ENCODE peak calls at places on chromosome 20, in eight cellular contexts. One of them, this sample, is unnamed.

GRCh38 chr20:24470031-24470781 is 777 bp downstream of the SYNDIG1 start:
- DNase-seq in substantia nigra: peak
- DNase-seq in fibroblast of gingiva: no peak
- DNase-seq in pons: no peak
- DNase-seq in tibial artery: no peak
- DNase-seq in iPS DF 6.9: no peak
- DNase-seq in activated CD4-positive, alpha-beta T cell treated with anti-CD3 and anti-CD28 coated beads for 1 hour: no peak
- DNase-seq in EL: no peak
- DNase-seq in this sample: no peak

GRCh38 chr20:10715035-10715434 is 41.2 kb upstream of the JAG1 start:
- DNase-seq in substantia nigra: no peak
- DNase-seq in fibroblast of gingiva: peak
- DNase-seq in pons: no peak
- DNase-seq in tibial artery: no peak
- DNase-seq in iPS DF 6.9: no peak
- DNase-seq in activated CD4-positive, alpha-beta T cell treated with anti-CD3 and anti-CD28 coated beads for 1 hour: no peak
- DNase-seq in EL: peak
- DNase-seq in this sample: no peak

GRCh38 chr20:19696620-19697019 is 61.4 kb upstream of the RIN2 start:
- DNase-seq in substantia nigra: no peak
- DNase-seq in fibroblast of gingiva: no peak
- DNase-seq in pons: no peak
- DNase-seq in tibial artery: no peak
- DNase-seq in iPS DF 6.9: no peak
- DNase-seq in activated CD4-positive, alpha-beta T cell treated with anti-CD3 and anti-CD28 coated beads for 1 hour: no peak
- DNase-seq in EL: no peak
- DNase-seq in this sample: no peak

GRCh38 chr20:45470262-45470931 is 844 bp downstream of the WFDC2 start:
- DNase-seq in substantia nigra: no peak
- DNase-seq in fibroblast of gingiva: no peak
- DNase-seq in pons: no peak
- DNase-seq in tibial artery: peak
- DNase-seq in iPS DF 6.9: no peak
- DNase-seq in activated CD4-positive, alpha-beta T cell treated with anti-CD3 and anti-CD28 coated beads for 1 hour: no peak
- DNase-seq in EL: peak
- DNase-seq in this sample: peak

GRCh38 chr20:2379511-2380229 is 1.0 kb upstream of the TGM6 start:
- DNase-seq in substantia nigra: no peak
- DNase-seq in fibroblast of gingiva: no peak
- DNase-seq in pons: no peak
- DNase-seq in tibial artery: no peak
- DNase-seq in iPS DF 6.9: no peak
- DNase-seq in activated CD4-positive, alpha-beta T cell treated with anti-CD3 and anti-CD28 coated beads for 1 hour: no peak
- DNase-seq in EL: no peak
- DNase-seq in this sample: no peak

GRCh38 chr20:62921119-62921687 is 5.1 kb downstream of the DIDO1 start:
- DNase-seq in substantia nigra: no peak
- DNase-seq in fibroblast of gingiva: peak
- DNase-seq in pons: no peak
- DNase-seq in tibial artery: no peak
- DNase-seq in iPS DF 6.9: no peak
- DNase-seq in activated CD4-positive, alpha-beta T cell treated with anti-CD3 and anti-CD28 coated beads for 1 hour: peak
- DNase-seq in EL: peak
- DNase-seq in this sample: no peak

GRCh38 chr20:15930324-15931305 is 642.6 kb downstream of the KIF16B start:
- DNase-seq in substantia nigra: no peak
- DNase-seq in fibroblast of gingiva: peak
- DNase-seq in pons: peak
- DNase-seq in tibial artery: no peak
- DNase-seq in iPS DF 6.9: no peak
- DNase-seq in activated CD4-positive, alpha-beta T cell treated with anti-CD3 and anti-CD28 coated beads for 1 hour: no peak
- DNase-seq in EL: peak
- DNase-seq in this sample: no peak

GRCh38 chr20:965956-966355 is 36.2 kb downstream of the RSPO4 start:
- DNase-seq in substantia nigra: no peak
- DNase-seq in fibroblast of gingiva: no peak
- DNase-seq in pons: no peak
- DNase-seq in tibial artery: no peak
- DNase-seq in iPS DF 6.9: no peak
- DNase-seq in activated CD4-positive, alpha-beta T cell treated with anti-CD3 and anti-CD28 coated beads for 1 hour: no peak
- DNase-seq in EL: no peak
- DNase-seq in this sample: no peak

GRCh38 chr20:38125157-38126056 is 39.7 kb downstream of the TGM2 start:
- DNase-seq in substantia nigra: no peak
- DNase-seq in fibroblast of gingiva: no peak
- DNase-seq in pons: peak
- DNase-seq in tibial artery: peak
- DNase-seq in iPS DF 6.9: no peak
- DNase-seq in activated CD4-positive, alpha-beta T cell treated with anti-CD3 and anti-CD28 coated beads for 1 hour: no peak
- DNase-seq in EL: no peak
- DNase-seq in this sample: peak

GRCh38 chr20:37396520-37397075 is 50.7 kb downstream of the SRC start:
- DNase-seq in substantia nigra: no peak
- DNase-seq in fibroblast of gingiva: no peak
- DNase-seq in pons: no peak
- DNase-seq in tibial artery: no peak
- DNase-seq in iPS DF 6.9: no peak
- DNase-seq in activated CD4-positive, alpha-beta T cell treated with anti-CD3 and anti-CD28 coated beads for 1 hour: no peak
- DNase-seq in EL: no peak
- DNase-seq in this sample: peak

GRCh38 chr20:57450419-57450818 is 59.2 kb downstream of the RBM38 start:
- DNase-seq in substantia nigra: no peak
- DNase-seq in fibroblast of gingiva: no peak
- DNase-seq in pons: peak
- DNase-seq in tibial artery: peak
- DNase-seq in iPS DF 6.9: no peak
- DNase-seq in activated CD4-positive, alpha-beta T cell treated with anti-CD3 and anti-CD28 coated beads for 1 hour: no peak
- DNase-seq in EL: no peak
- DNase-seq in this sample: peak

GRCh38 chr20:54067606-54068174 is 2.7 kb downstream of the BCAS1 start:
- DNase-seq in substantia nigra: no peak
- DNase-seq in fibroblast of gingiva: no peak
- DNase-seq in pons: no peak
- DNase-seq in tibial artery: no peak
- DNase-seq in iPS DF 6.9: no peak
- DNase-seq in activated CD4-positive, alpha-beta T cell treated with anti-CD3 and anti-CD28 coated beads for 1 hour: no peak
- DNase-seq in EL: no peak
- DNase-seq in this sample: no peak

GRCh38 chr20:40565681-40566040 is 123.4 kb downstream of the MAFB start:
- DNase-seq in substantia nigra: no peak
- DNase-seq in fibroblast of gingiva: no peak
- DNase-seq in pons: no peak
- DNase-seq in tibial artery: no peak
- DNase-seq in iPS DF 6.9: no peak
- DNase-seq in activated CD4-positive, alpha-beta T cell treated with anti-CD3 and anti-CD28 coated beads for 1 hour: no peak
- DNase-seq in EL: no peak
- DNase-seq in this sample: no peak

GRCh38 chr20:57159945-57160610 is 106.4 kb downstream of the BMP7 start:
- DNase-seq in substantia nigra: no peak
- DNase-seq in fibroblast of gingiva: no peak
- DNase-seq in pons: no peak
- DNase-seq in tibial artery: no peak
- DNase-seq in iPS DF 6.9: no peak
- DNase-seq in activated CD4-positive, alpha-beta T cell treated with anti-CD3 and anti-CD28 coated beads for 1 hour: no peak
- DNase-seq in EL: no peak
- DNase-seq in this sample: no peak

GRCh38 chr20:46557231-46557956 is 6.9 kb upstream of the OCSTAMP start:
- DNase-seq in substantia nigra: no peak
- DNase-seq in fibroblast of gingiva: peak
- DNase-seq in pons: no peak
- DNase-seq in tibial artery: no peak
- DNase-seq in iPS DF 6.9: no peak
- DNase-seq in activated CD4-positive, alpha-beta T cell treated with anti-CD3 and anti-CD28 coated beads for 1 hour: no peak
- DNase-seq in EL: peak
- DNase-seq in this sample: no peak

GRCh38 chr20:4480104-4480503 is 241.6 kb upstream of the PRND start:
- DNase-seq in substantia nigra: no peak
- DNase-seq in fibroblast of gingiva: no peak
- DNase-seq in pons: no peak
- DNase-seq in tibial artery: no peak
- DNase-seq in iPS DF 6.9: no peak
- DNase-seq in activated CD4-positive, alpha-beta T cell treated with anti-CD3 and anti-CD28 coated beads for 1 hour: no peak
- DNase-seq in EL: no peak
- DNase-seq in this sample: no peak

GRCh38 chr20:37566590-37567330 is 39.1 kb upstream of the BLCAP start:
- DNase-seq in substantia nigra: no peak
- DNase-seq in fibroblast of gingiva: no peak
- DNase-seq in pons: no peak
- DNase-seq in tibial artery: no peak
- DNase-seq in iPS DF 6.9: no peak
- DNase-seq in activated CD4-positive, alpha-beta T cell treated with anti-CD3 and anti-CD28 coated beads for 1 hour: no peak
- DNase-seq in EL: no peak
- DNase-seq in this sample: no peak

GRCh38 chr20:20487811-20488210 is 119.9 kb downstream of the INSM1 start:
- DNase-seq in substantia nigra: no peak
- DNase-seq in fibroblast of gingiva: no peak
- DNase-seq in pons: no peak
- DNase-seq in tibial artery: no peak
- DNase-seq in iPS DF 6.9: no peak
- DNase-seq in activated CD4-positive, alpha-beta T cell treated with anti-CD3 and anti-CD28 coated beads for 1 hour: no peak
- DNase-seq in EL: peak
- DNase-seq in this sample: no peak

GRCh38 chr20:58174708-58175287 is 53.7 kb downstream of the ANKRD60 start:
- DNase-seq in substantia nigra: no peak
- DNase-seq in fibroblast of gingiva: no peak
- DNase-seq in pons: no peak
- DNase-seq in tibial artery: peak
- DNase-seq in iPS DF 6.9: no peak
- DNase-seq in activated CD4-positive, alpha-beta T cell treated with anti-CD3 and anti-CD28 coated beads for 1 hour: no peak
- DNase-seq in EL: no peak
- DNase-seq in this sample: peak

GRCh38 chr20:50224553-50225255 is 34.1 kb downstream of the CEBPB start:
- DNase-seq in substantia nigra: no peak
- DNase-seq in fibroblast of gingiva: peak
- DNase-seq in pons: peak
- DNase-seq in tibial artery: peak
- DNase-seq in iPS DF 6.9: no peak
- DNase-seq in activated CD4-positive, alpha-beta T cell treated with anti-CD3 and anti-CD28 coated beads for 1 hour: no peak
- DNase-seq in EL: peak
- DNase-seq in this sample: peak

GRCh38 chr20:58740356-58741308 is 48.0 kb downstream of the NPEPL1 start:
- DNase-seq in substantia nigra: no peak
- DNase-seq in fibroblast of gingiva: no peak
- DNase-seq in pons: no peak
- DNase-seq in tibial artery: no peak
- DNase-seq in iPS DF 6.9: no peak
- DNase-seq in activated CD4-positive, alpha-beta T cell treated with anti-CD3 and anti-CD28 coated beads for 1 hour: no peak
- DNase-seq in EL: no peak
- DNase-seq in this sample: no peak

GRCh38 chr20:22771706-22772105 is 187.3 kb upstream of the FOXA2 start:
- DNase-seq in substantia nigra: no peak
- DNase-seq in fibroblast of gingiva: no peak
- DNase-seq in pons: no peak
- DNase-seq in tibial artery: no peak
- DNase-seq in iPS DF 6.9: no peak
- DNase-seq in activated CD4-positive, alpha-beta T cell treated with anti-CD3 and anti-CD28 coated beads for 1 hour: no peak
- DNase-seq in EL: no peak
- DNase-seq in this sample: no peak

GRCh38 chr20:5002077-5002413 is 735 bp upstream of the SLC23A2 start:
- DNase-seq in substantia nigra: no peak
- DNase-seq in fibroblast of gingiva: no peak
- DNase-seq in pons: no peak
- DNase-seq in tibial artery: no peak
- DNase-seq in iPS DF 6.9: no peak
- DNase-seq in activated CD4-positive, alpha-beta T cell treated with anti-CD3 and anti-CD28 coated beads for 1 hour: no peak
- DNase-seq in EL: no peak
- DNase-seq in this sample: no peak

GRCh38 chr20:59571591-59572314 is 32.6 kb upstream of the PHACTR3 start:
- DNase-seq in substantia nigra: peak
- DNase-seq in fibroblast of gingiva: peak
- DNase-seq in pons: peak
- DNase-seq in tibial artery: peak
- DNase-seq in iPS DF 6.9: peak
- DNase-seq in activated CD4-positive, alpha-beta T cell treated with anti-CD3 and anti-CD28 coated beads for 1 hour: peak
- DNase-seq in EL: peak
- DNase-seq in this sample: peak

GRCh38 chr20:37475258-37475657 is 45.8 kb upstream of the NNAT start:
- DNase-seq in substantia nigra: no peak
- DNase-seq in fibroblast of gingiva: no peak
- DNase-seq in pons: no peak
- DNase-seq in tibial artery: no peak
- DNase-seq in iPS DF 6.9: no peak
- DNase-seq in activated CD4-positive, alpha-beta T cell treated with anti-CD3 and anti-CD28 coated beads for 1 hour: no peak
- DNase-seq in EL: no peak
- DNase-seq in this sample: no peak

This sample was measured in psoas muscle.